ENCODE peak calls at places on chromosomes 12 and 14, in six cellular contexts. One of them, this sample, is unnamed.
A peak's percentile ranks its signal among the peaks of the same experiment; 100 is the strongest.

GRCh38 chr12:81257952-81258551 is 180.2 kb downstream of the ACSS3 start:
- DNase-seq in foreskin fibroblast: peak; percentile 21
- DNase-seq in mucosa of descending colon: no peak
- DNase-seq in upper lobe of right lung: no peak
- DNase-seq in uterus: no peak
- DNase-seq in right lobe of liver: no peak
- DNase-seq in this sample: no peak

GRCh38 chr12:85725991-85726390 is 110.2 kb downstream of the RASSF9 start:
- DNase-seq in foreskin fibroblast: peak; percentile 7
- DNase-seq in mucosa of descending colon: no peak
- DNase-seq in upper lobe of right lung: no peak
- DNase-seq in uterus: no peak
- DNase-seq in right lobe of liver: no peak
- DNase-seq in this sample: no peak

GRCh38 chr14:38282941-38283340 is 27.0 kb upstream of the CLEC14A start:
- DNase-seq in foreskin fibroblast: no peak
- DNase-seq in mucosa of descending colon: no peak
- DNase-seq in upper lobe of right lung: no peak
- DNase-seq in uterus: no peak
- DNase-seq in right lobe of liver: no peak
- DNase-seq in this sample: no peak

GRCh38 chr12:94674835-94675234 is 24.5 kb upstream of the TMCC3 start:
- DNase-seq in foreskin fibroblast: no peak
- DNase-seq in mucosa of descending colon: no peak
- DNase-seq in upper lobe of right lung: no peak
- DNase-seq in uterus: no peak
- DNase-seq in right lobe of liver: peak; percentile 54
- DNase-seq in this sample: peak; percentile 60

GRCh38 chr12:24697769-24698168 is 251.1 kb downstream of the BCAT1 start:
- DNase-seq in foreskin fibroblast: no peak
- DNase-seq in mucosa of descending colon: no peak
- DNase-seq in upper lobe of right lung: no peak
- DNase-seq in uterus: no peak
- DNase-seq in right lobe of liver: no peak
- DNase-seq in this sample: no peak

GRCh38 chr14:68210729-68211299 is 391.2 kb downstream of the RAD51B start:
- DNase-seq in foreskin fibroblast: peak; percentile 93
- DNase-seq in mucosa of descending colon: no peak
- DNase-seq in upper lobe of right lung: no peak
- DNase-seq in uterus: no peak
- DNase-seq in right lobe of liver: no peak
- DNase-seq in this sample: no peak

GRCh38 chr14:74835607-74836250 is 40.2 kb downstream of the PROX2 start:
- DNase-seq in foreskin fibroblast: no peak
- DNase-seq in mucosa of descending colon: no peak
- DNase-seq in upper lobe of right lung: no peak
- DNase-seq in uterus: no peak
- DNase-seq in right lobe of liver: no peak
- DNase-seq in this sample: no peak

GRCh38 chr12:132354982-132355680 is 25.7 kb upstream of the GALNT9 start:
- DNase-seq in foreskin fibroblast: no peak
- DNase-seq in mucosa of descending colon: peak; percentile 7
- DNase-seq in upper lobe of right lung: peak; percentile 64
- DNase-seq in uterus: no peak
- DNase-seq in right lobe of liver: no peak
- DNase-seq in this sample: no peak

GRCh38 chr12:111283986-111284385 is 84.9 kb downstream of the PHETA1 start:
- DNase-seq in foreskin fibroblast: no peak
- DNase-seq in mucosa of descending colon: no peak
- DNase-seq in upper lobe of right lung: no peak
- DNase-seq in uterus: no peak
- DNase-seq in right lobe of liver: no peak
- DNase-seq in this sample: no peak

GRCh38 chr14:55605793-55606192 is 25.8 kb downstream of the KTN1 start:
- DNase-seq in foreskin fibroblast: no peak
- DNase-seq in mucosa of descending colon: no peak
- DNase-seq in upper lobe of right lung: no peak
- DNase-seq in uterus: no peak
- DNase-seq in right lobe of liver: no peak
- DNase-seq in this sample: no peak

GRCh38 chr14:85501751-85502150 is 28.2 kb upstream of the FLRT2 start:
- DNase-seq in foreskin fibroblast: no peak
- DNase-seq in mucosa of descending colon: no peak
- DNase-seq in upper lobe of right lung: no peak
- DNase-seq in uterus: no peak
- DNase-seq in right lobe of liver: no peak
- DNase-seq in this sample: no peak

GRCh38 chr12:3743803-3744202 is 9.1 kb downstream of the CRACR2A start:
- DNase-seq in foreskin fibroblast: no peak
- DNase-seq in mucosa of descending colon: no peak
- DNase-seq in upper lobe of right lung: no peak
- DNase-seq in uterus: no peak
- DNase-seq in right lobe of liver: peak; percentile 17
- DNase-seq in this sample: no peak

GRCh38 chr12:92140919-92141536 is 4.6 kb downstream of the BTG1 start:
- DNase-seq in foreskin fibroblast: no peak
- DNase-seq in mucosa of descending colon: no peak
- DNase-seq in upper lobe of right lung: no peak
- DNase-seq in uterus: no peak
- DNase-seq in right lobe of liver: no peak
- DNase-seq in this sample: no peak
- H3K4me3 ChIP-seq in foreskin fibroblast: peak overlapping the region; percentile 86
- H3K4me3 ChIP-seq in mucosa of descending colon: peak overlapping the region; percentile 9
- H3K4me3 ChIP-seq in upper lobe of right lung: peak overlapping the region; percentile 73
- H3K4me3 ChIP-seq in uterus: peak overlapping the region; percentile 93
- H3K4me3 ChIP-seq in right lobe of liver: peak overlapping the region; percentile 76
- H3K4me3 ChIP-seq in this sample: peak overlapping the region; percentile 92

DNA sequence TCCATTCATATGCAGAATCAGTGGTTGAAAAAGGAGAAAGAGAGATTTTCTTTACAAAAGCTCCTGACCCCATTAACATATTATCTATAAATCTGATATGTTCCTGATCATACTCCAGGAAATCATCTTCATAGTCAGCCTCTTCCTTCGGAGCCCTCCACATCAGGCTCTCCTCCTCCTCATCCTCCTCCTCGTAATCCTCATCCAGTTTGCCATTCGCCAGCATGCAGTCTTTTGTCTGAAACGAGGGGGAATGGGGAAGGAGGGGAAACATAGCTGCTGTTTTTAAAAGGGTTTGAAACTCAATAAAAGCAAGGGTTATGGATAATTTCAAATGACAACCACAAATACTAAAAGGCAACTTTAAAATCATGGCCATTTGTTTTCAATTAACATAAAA is 60.9 kb downstream of the DICER1 start:
- DNase-seq in foreskin fibroblast: no peak
- DNase-seq in mucosa of descending colon: no peak
- DNase-seq in upper lobe of right lung: no peak
- DNase-seq in uterus: no peak
- DNase-seq in right lobe of liver: no peak
- DNase-seq in this sample: no peak
- H3K4me3 ChIP-seq in foreskin fibroblast: no peak overlapping the region
- H3K4me3 ChIP-seq in mucosa of descending colon: no peak overlapping the region
- H3K4me3 ChIP-seq in upper lobe of right lung: no peak overlapping the region
- H3K4me3 ChIP-seq in uterus: no peak overlapping the region
- H3K4me3 ChIP-seq in right lobe of liver: no peak overlapping the region
- H3K4me3 ChIP-seq in this sample: no peak overlapping the region

GRCh38 chr12:26224657-26225056 is 29.3 kb downstream of the SSPN start:
- DNase-seq in foreskin fibroblast: no peak
- DNase-seq in mucosa of descending colon: no peak
- DNase-seq in upper lobe of right lung: no peak
- DNase-seq in uterus: no peak
- DNase-seq in right lobe of liver: no peak
- DNase-seq in this sample: no peak

GRCh38 chr12:26229910-26230309 is 34.5 kb downstream of the SSPN start:
- DNase-seq in foreskin fibroblast: no peak
- DNase-seq in mucosa of descending colon: no peak
- DNase-seq in upper lobe of right lung: no peak
- DNase-seq in uterus: no peak
- DNase-seq in right lobe of liver: no peak
- DNase-seq in this sample: no peak

GRCh38 chr12:26226119-26226518 is 30.7 kb downstream of the SSPN start:
- DNase-seq in foreskin fibroblast: no peak
- DNase-seq in mucosa of descending colon: no peak
- DNase-seq in upper lobe of right lung: no peak
- DNase-seq in uterus: no peak
- DNase-seq in right lobe of liver: no peak
- DNase-seq in this sample: no peak

GRCh38 chr12:26227376-26227775 is 32.0 kb downstream of the SSPN start:
- DNase-seq in foreskin fibroblast: no peak
- DNase-seq in mucosa of descending colon: no peak
- DNase-seq in upper lobe of right lung: no peak
- DNase-seq in uterus: no peak
- DNase-seq in right lobe of liver: no peak
- DNase-seq in this sample: no peak

DNA sequence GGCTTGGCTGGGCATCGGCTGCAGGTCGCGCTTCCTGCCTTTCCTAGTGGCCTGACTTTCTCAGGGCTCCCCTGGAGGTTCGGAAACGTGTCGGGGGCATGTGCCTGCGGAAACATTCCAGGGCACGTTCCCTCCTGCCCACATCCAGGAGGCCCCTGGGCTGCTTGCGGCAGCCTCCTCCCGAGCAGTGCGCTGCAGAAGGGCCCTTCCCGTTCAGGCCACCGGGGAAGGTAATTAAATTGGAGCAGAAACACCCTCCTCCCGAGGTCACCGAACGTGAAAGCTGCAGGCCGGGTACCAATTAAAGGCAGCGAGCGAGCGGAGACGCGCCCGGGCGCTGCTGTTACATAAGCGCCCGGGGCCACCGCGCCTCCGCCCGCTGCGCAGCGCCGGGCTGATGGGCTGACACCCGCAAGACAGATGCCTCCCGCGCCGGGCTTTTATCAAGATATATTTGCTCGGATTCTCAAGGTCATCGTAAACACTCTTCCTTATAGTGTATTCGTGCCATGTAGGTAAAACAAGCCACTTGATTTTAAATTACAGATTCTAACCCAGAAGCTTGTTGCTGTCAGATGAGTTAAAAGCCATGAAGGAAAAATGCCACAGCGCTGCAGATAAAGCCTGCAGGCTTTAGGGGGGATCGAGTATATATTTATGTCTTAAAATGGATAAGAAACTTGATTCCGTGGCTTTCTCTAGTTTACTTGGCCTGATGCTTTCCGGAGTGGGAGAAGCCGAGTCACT is 31.4 kb downstream of the SSPN start:
- DNase-seq in foreskin fibroblast: peak; percentile 4
- DNase-seq in mucosa of descending colon: peak; percentile 67
- DNase-seq in upper lobe of right lung: no peak
- DNase-seq in uterus: no peak
- DNase-seq in right lobe of liver: peak; percentile 46
- DNase-seq in this sample: peak; percentile 28
- H3K4me3 ChIP-seq in foreskin fibroblast: peak overlapping the region; percentile 43
- H3K4me3 ChIP-seq in mucosa of descending colon: no peak overlapping the region
- H3K4me3 ChIP-seq in upper lobe of right lung: peak overlapping the region; percentile 42
- H3K4me3 ChIP-seq in uterus: peak overlapping the region; percentile 48
- H3K4me3 ChIP-seq in right lobe of liver: no peak overlapping the region
- H3K4me3 ChIP-seq in this sample: peak overlapping the region; percentile 52

GRCh38 chr12:110091136-110091711 is 32.9 kb upstream of the IFT81 start:
- DNase-seq in foreskin fibroblast: no peak
- DNase-seq in mucosa of descending colon: no peak
- DNase-seq in upper lobe of right lung: no peak
- DNase-seq in uterus: no peak
- DNase-seq in right lobe of liver: peak; percentile 72
- DNase-seq in this sample: no peak
- H3K4me3 ChIP-seq in foreskin fibroblast: no peak overlapping the region
- H3K4me3 ChIP-seq in mucosa of descending colon: no peak overlapping the region
- H3K4me3 ChIP-seq in upper lobe of right lung: no peak overlapping the region
- H3K4me3 ChIP-seq in uterus: no peak overlapping the region
- H3K4me3 ChIP-seq in right lobe of liver: no peak overlapping the region
- H3K4me3 ChIP-seq in this sample: no peak overlapping the region

GRCh38 chr12:104494816-104495158 is 38.0 kb downstream of the CHST11 start:
- DNase-seq in foreskin fibroblast: no peak
- DNase-seq in mucosa of descending colon: no peak
- DNase-seq in upper lobe of right lung: no peak
- DNase-seq in uterus: no peak
- DNase-seq in right lobe of liver: no peak
- DNase-seq in this sample: no peak
- H3K4me3 ChIP-seq in foreskin fibroblast: no peak overlapping the region
- H3K4me3 ChIP-seq in mucosa of descending colon: no peak overlapping the region
- H3K4me3 ChIP-seq in upper lobe of right lung: peak overlapping the region; percentile 6
- H3K4me3 ChIP-seq in uterus: no peak overlapping the region
- H3K4me3 ChIP-seq in right lobe of liver: no peak overlapping the region
- H3K4me3 ChIP-seq in this sample: no peak overlapping the region

GRCh38 chr12:2323538-2324261 is 270.9 kb downstream of the CACNA1C start:
- DNase-seq in foreskin fibroblast: no peak
- DNase-seq in mucosa of descending colon: no peak
- DNase-seq in upper lobe of right lung: no peak
- DNase-seq in uterus: no peak
- DNase-seq in right lobe of liver: no peak
- DNase-seq in this sample: no peak
- H3K4me3 ChIP-seq in foreskin fibroblast: no peak overlapping the region
- H3K4me3 ChIP-seq in mucosa of descending colon: no peak overlapping the region
- H3K4me3 ChIP-seq in upper lobe of right lung: no peak overlapping the region
- H3K4me3 ChIP-seq in uterus: no peak overlapping the region
- H3K4me3 ChIP-seq in right lobe of liver: no peak overlapping the region
- H3K4me3 ChIP-seq in this sample: no peak overlapping the region